ENCODE peak calls at places on chromosomes 13 and 19, in ten cellular contexts. U, N, L, W, I, B, T, M, H and A are unnamed samples.

GRCh38 chr13:36192166-36192565 is 22.2 kb downstream of the SOHLH2 start:
- DNase-seq in M (no peak), H (no peak), W (no peak), N (peak), B (no peak), I (no peak), U (no peak), T (no peak), L (no peak), A (no peak)

GRCh38 chr19:49907745-49908446 is 11.2 kb upstream of the IL4I1 start:
- DNase-seq in M (no peak), N (no peak), W (no peak), T (no peak), B (no peak), I (no peak), L (no peak), H (no peak), U (no peak), A (no peak)

GRCh38 chr13:29459818-29460335 is 135.6 kb downstream of the SLC7A1 start:
- DNase-seq in H (no peak), W (no peak), T (no peak), B (no peak), N (peak), I (no peak), M (no peak), U (no peak), L (no peak), A (no peak)

GRCh38 chr13:113493315-113493951 is 2.9 kb upstream of the DCUN1D2 start:
- DNase-seq in U (no peak), T (peak), M (peak), L (no peak), H (peak), W (peak), N (peak), I (no peak), B (no peak), A (peak)

GRCh38 chr13:48181482-48182145 is 51.4 kb upstream of the ITM2B start:
- DNase-seq in B (peak), T (no peak), W (no peak), I (no peak), N (no peak), U (no peak), L (no peak), M (no peak), H (no peak), A (no peak)

GRCh38 chr13:35941374-35941773 is 189.8 kb downstream of the DCLK1 start:
- DNase-seq in T (no peak), B (no peak), U (no peak), N (no peak), H (no peak), W (no peak), L (no peak), M (no peak), I (no peak), A (no peak)

GRCh38 chr13:106464076-106464475 is 71.4 kb downstream of the EFNB2 start:
- DNase-seq in M (peak), L (no peak), B (no peak), U (no peak), T (no peak), N (peak), W (no peak), H (no peak), I (no peak), A (no peak)

GRCh38 chr13:35478384-35479222 is 2.1 kb upstream of the MAB21L1 start:
- DNase-seq in M (no peak), I (no peak), H (no peak), B (no peak), W (peak), U (no peak), L (no peak), T (no peak), N (no peak), A (no peak)

GRCh38 chr13:113860579-113861432 is 3.1 kb downstream of the GAS6 start:
- DNase-seq in M (no peak), U (no peak), W (no peak), I (no peak), L (no peak), N (peak), B (no peak), H (no peak), T (no peak), A (no peak)

GRCh38 chr13:66886248-66886647 is 343.9 kb downstream of the PCDH9 start:
- DNase-seq in L (peak), M (no peak), U (no peak), T (no peak), B (peak), H (no peak), N (peak), I (no peak), W (no peak), A (no peak)

GRCh38 chr13:56861472-56861871 is 279.2 kb upstream of the PRR20A start:
- DNase-seq in L (no peak), W (no peak), T (no peak), B (no peak), I (no peak), U (no peak), N (peak), M (no peak), H (no peak), A (no peak)

GRCh38 chr19:44647144-44647543 is 3.4 kb downstream of the PVR start:
- DNase-seq in M (no peak), I (no peak), B (no peak), W (no peak), H (no peak), U (no peak), N (no peak), T (no peak), L (no peak), A (no peak)

GRCh38 chr19:30148039-30148438 is 206.0 kb downstream of the URI1 start:
- DNase-seq in B (no peak), U (no peak), T (no peak), M (no peak), I (no peak), N (no peak), L (no peak), H (no peak), W (no peak), A (no peak)

GRCh38 chr19:18170714-18171255 is 2.8 kb upstream of the IFI30 start:
- DNase-seq in T (no peak), H (no peak), W (no peak), N (no peak), U (no peak), L (peak), B (peak), M (no peak), I (no peak), A (no peak)

GRCh38 chr13:62014299-62014698 is 598.6 kb upstream of the PCDH20 start:
- DNase-seq in T (peak), L (peak), N (peak), H (no peak), I (no peak), U (no peak), M (no peak), W (no peak), B (peak), A (no peak)

GRCh38 chr13:69234171-69234570 is 873.5 kb upstream of the ATXN8OS start:
- DNase-seq in T (no peak), H (no peak), I (no peak), M (no peak), U (no peak), N (no peak), W (no peak), L (no peak), B (no peak), A (no peak)

GRCh38 chr19:5559804-5560133 is 8.0 kb downstream of the TINCR start:
- DNase-seq in L (no peak), N (no peak), I (no peak), B (no peak), U (no peak), H (no peak), T (no peak), M (no peak), W (no peak), A (no peak)

GRCh38 chr13:47426126-47426849 is 529.4 kb upstream of the HTR2A start:
- DNase-seq in W (peak), T (peak), B (peak), N (peak), L (no peak), I (no peak), M (peak), H (no peak), U (no peak), A (no peak)

GRCh38 chr19:18364826-18365528 is 21.0 kb upstream of the GDF15 start:
- DNase-seq in N (peak), H (peak), W (peak), T (peak), L (peak), B (peak), I (no peak), U (no peak), M (peak), A (peak)

GRCh38 chr13:41145136-41145908 is 12.7 kb upstream of the KBTBD6 start:
- DNase-seq in N (peak), M (no peak), H (no peak), I (no peak), L (no peak), W (peak), B (no peak), T (peak), U (no peak), A (no peak)

GRCh38 chr19:50968709-50969412 is 530 bp downstream of the KLK6 start:
- DNase-seq in M (no peak), L (no peak), T (no peak), U (no peak), N (no peak), I (no peak), H (no peak), B (no peak), W (no peak), A (no peak)

GRCh38 chr19:33413426-33413725 is 39.9 kb downstream of the CEBPG start:
- DNase-seq in L (no peak), T (no peak), M (no peak), H (no peak), B (no peak), U (no peak), N (no peak), W (no peak), I (no peak), A (no peak)

GRCh38 chr19:39246951-39247669 is 1.5 kb downstream of the IFNL4 start:
- DNase-seq in H (no peak), T (no peak), I (no peak), U (peak), L (no peak), B (no peak), N (peak), M (no peak), W (no peak), A (no peak)

GRCh38 chr19:56083668-56084067 is 37.4 kb downstream of the ZNF787 start:
- DNase-seq in N (no peak), L (no peak), U (no peak), M (no peak), W (no peak), H (no peak), I (no peak), T (no peak), B (no peak), A (no peak)

GRCh38 chr13:40600145-40600751 is 66.2 kb downstream of the FOXO1 start:
- DNase-seq in I (no peak), M (no peak), H (no peak), W (no peak), T (no peak), U (no peak), L (no peak), B (no peak), N (no peak), A (no peak)

GRCh38 chr19:7415163-7415856 is 66.6 kb downstream of the ARHGEF18 start:
- DNase-seq in N (peak), T (peak), H (no peak), L (no peak), W (peak), M (peak), U (no peak), B (no peak), I (no peak), A (no peak)

GRCh38 chr13:113357529-113357928 is 6.4 kb downstream of the GRTP1 start:
- DNase-seq in T (peak), I (no peak), U (no peak), H (peak), M (peak), L (no peak), B (no peak), W (no peak), N (peak), A (no peak)

GRCh38 chr13:21541271-21541670 is 62.7 kb downstream of the MICU2 start:
- DNase-seq in U (no peak), H (no peak), B (no peak), I (no peak), N (no peak), L (no peak), M (no peak), W (no peak), T (no peak), A (no peak)

GRCh38 chr13:75371223-75371622 is 110.7 kb downstream of the TBC1D4 start:
- DNase-seq in U (no peak), L (no peak), W (no peak), H (no peak), N (no peak), I (no peak), M (no peak), T (no peak), B (no peak), A (no peak)

GRCh38 chr19:5314907-5315298 is 25.7 kb downstream of the PTPRS start:
- DNase-seq in M (no peak), W (no peak), T (no peak), N (no peak), H (no peak), L (no peak), B (no peak), U (no peak), I (no peak), A (no peak)

GRCh38 chr19:1104452-1105216 is 840 bp downstream of the GPX4 start:
- DNase-seq in M (no peak), T (peak), U (peak), W (peak), H (no peak), B (peak), N (peak), I (peak), L (peak), A (peak)